ENCODE peak calls at places on chromosomes 1 and 21, in nine cellular contexts. O, L, Y, E, U, F, S, G and P are unnamed samples.

GRCh38 chr1:230977781-230978490 is 725 bp downstream of the TTC13 start:
- DNase-seq in Y (peak), L (peak), S (no peak), E (peak), O (peak), G (peak), F (no peak), U (peak), P (no peak)

GRCh38 chr1:192170196-192170984 is 12.1 kb downstream of the RGS18 start:
- DNase-seq in F (no peak), E (no peak), L (no peak), U (no peak), S (no peak), O (no peak), G (no peak), Y (no peak), P (no peak)

GRCh38 chr1:80988896-80989295 is 811.8 kb upstream of the ADGRL2 start:
- DNase-seq in Y (no peak), U (no peak), G (no peak), S (no peak), L (no peak), E (no peak), F (no peak), O (no peak), P (no peak)

GRCh38 chr1:13830616-13831280 is 130.8 kb downstream of the PRDM2 start:
- DNase-seq in O (no peak), E (no peak), G (no peak), S (no peak), Y (no peak), F (no peak), L (peak), U (peak), P (no peak)

GRCh38 chr1:18972531-18972930 is 16.1 kb upstream of the IFFO2 start:
- DNase-seq in Y (peak), U (no peak), F (peak), E (no peak), G (no peak), O (no peak), S (no peak), L (peak), P (no peak)

GRCh38 chr1:94039514-94039870 is 81.5 kb downstream of the ABCA4 start:
- DNase-seq in E (peak), S (peak), G (peak), O (peak), U (peak), F (no peak), L (peak), Y (peak), P (no peak)

GRCh38 chr1:80922906-80923305 is 877.8 kb upstream of the ADGRL2 start:
- DNase-seq in L (no peak), E (no peak), O (no peak), Y (no peak), U (no peak), S (no peak), G (no peak), F (no peak), P (no peak)

GRCh38 chr1:14945132-14946010 is 208.2 kb upstream of the TMEM51 start:
- DNase-seq in O (no peak), G (no peak), U (peak), S (peak), L (peak), E (no peak), Y (peak), F (no peak), P (no peak)

GRCh38 chr1:218557731-218558130 is 212.6 kb downstream of the TGFB2 start:
- DNase-seq in U (peak), G (no peak), Y (no peak), L (peak), S (no peak), O (no peak), E (no peak), F (no peak), P (no peak)

GRCh38 chr1:181152892-181153633 is 64.6 kb downstream of the IER5 start:
- DNase-seq in Y (no peak), E (peak), L (peak), F (no peak), G (no peak), O (no peak), S (no peak), U (peak), P (no peak)

GRCh38 chr1:52264530-52265115 is 101.4 kb downstream of the CC2D1B start:
- DNase-seq in E (no peak), F (no peak), O (no peak), U (no peak), Y (no peak), G (no peak), L (peak), S (no peak), P (no peak)

GRCh38 chr21:43913928-43914327 is 48.9 kb downstream of the AGPAT3 start:
- DNase-seq in L (peak), O (no peak), U (no peak), F (no peak), G (no peak), Y (no peak), E (no peak), S (no peak), P (no peak)

GRCh38 chr1:88552226-88552625 is 131.8 kb upstream of the PKN2 start:
- DNase-seq in U (no peak), L (no peak), O (no peak), Y (no peak), F (no peak), S (no peak), E (peak), G (no peak), P (no peak)

GRCh38 chr1:53016705-53017104 is 45.3 kb upstream of the PODN start:
- DNase-seq in U (no peak), Y (peak), S (no peak), L (peak), G (no peak), O (no peak), F (no peak), E (no peak), P (no peak)